ENCODE peak calls at places on chromosome 17, in nine cellular contexts. W is Panc1, V is aorta, Y is left lung, R is right cardiac atrium, P is lower lobe of right lung, A is IMR-90, M is heart left ventricle, N is mucosa of descending colon. L is an unnamed sample.

GRCh38 chr17:48385303-48385702 is 44.7 kb downstream of the SKAP1 start:
- ATAC-seq in W (no peak), V (no peak), Y (no peak), R (no peak), P (no peak), A (no peak), M (no peak), N (no peak), L (no peak)

GRCh38 chr17:72972263-72972951 is 120.1 kb downstream of the SLC39A11 start:
- ATAC-seq in W (no peak), V (no peak), Y (no peak), R (no peak), P (no peak), A (no peak), M (no peak), N (no peak), L (no peak)

GRCh38 chr17:82281502-82282238 is 8.2 kb upstream of the CSNK1D start:
- ATAC-seq in W (peak), V (no peak), Y (peak), R (peak), P (peak), A (no peak), M (no peak), N (peak), L (no peak)

GRCh38 chr17:43423777-43424455 is 25.1 kb downstream of the ARL4D start:
- ATAC-seq in W (no peak), V (no peak), Y (no peak), R (no peak), P (no peak), A (no peak), M (no peak), N (no peak), L (no peak)

GRCh38 chr17:492015-492399 is 139.4 kb upstream of the RPH3AL start:
- ATAC-seq in W (no peak), V (peak), Y (no peak), R (no peak), P (no peak), A (no peak), M (no peak), N (no peak), L (no peak)

GRCh38 chr17:21242780-21243515 is 10.3 kb downstream of the NATD1 start:
- ATAC-seq in W (no peak), V (no peak), Y (no peak), R (peak), P (no peak), A (no peak), M (peak), N (no peak), L (no peak)

GRCh38 chr17:11952610-11953009 is 44.7 kb downstream of the ZNF18 start:
- ATAC-seq in W (no peak), V (no peak), Y (no peak), R (no peak), P (no peak), A (no peak), M (no peak), N (no peak), L (no peak)

GRCh38 chr17:44878627-44879221 is 20.5 kb downstream of the EFTUD2 start:
- ATAC-seq in W (no peak), V (no peak), Y (peak), R (no peak), P (no peak), A (peak), M (no peak), N (no peak), L (no peak)

DNA sequence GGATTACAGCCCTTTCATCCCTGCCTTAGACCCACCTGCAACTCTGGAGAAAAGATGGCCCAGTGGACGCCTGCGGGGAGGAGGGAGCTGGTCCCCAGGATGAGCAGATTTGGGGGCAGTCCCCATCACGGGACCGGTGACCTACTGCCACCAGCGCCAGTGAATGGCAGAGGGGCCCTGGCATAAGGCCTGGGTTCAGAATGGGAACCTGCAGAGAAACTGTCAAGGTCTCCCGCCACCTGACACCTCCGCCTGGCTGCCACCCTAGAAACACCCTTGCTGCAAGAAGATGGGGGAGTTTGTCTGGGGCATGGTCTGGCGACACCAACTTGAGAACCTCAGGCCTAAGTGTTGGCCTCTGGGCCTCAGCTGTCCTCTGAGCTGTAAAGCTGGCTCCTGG is 335.7 kb downstream of the SEC14L1 start:
- ATAC-seq in W (no peak), V (no peak), Y (no peak), R (no peak), P (no peak), A (no peak), M (no peak), N (no peak), L (no peak)
- H3K4me3 ChIP-seq in W (no peak), V (no peak), Y (no peak), R (no peak), P (no peak), A (no peak), M (no peak), N (no peak), L (no peak)

DNA sequence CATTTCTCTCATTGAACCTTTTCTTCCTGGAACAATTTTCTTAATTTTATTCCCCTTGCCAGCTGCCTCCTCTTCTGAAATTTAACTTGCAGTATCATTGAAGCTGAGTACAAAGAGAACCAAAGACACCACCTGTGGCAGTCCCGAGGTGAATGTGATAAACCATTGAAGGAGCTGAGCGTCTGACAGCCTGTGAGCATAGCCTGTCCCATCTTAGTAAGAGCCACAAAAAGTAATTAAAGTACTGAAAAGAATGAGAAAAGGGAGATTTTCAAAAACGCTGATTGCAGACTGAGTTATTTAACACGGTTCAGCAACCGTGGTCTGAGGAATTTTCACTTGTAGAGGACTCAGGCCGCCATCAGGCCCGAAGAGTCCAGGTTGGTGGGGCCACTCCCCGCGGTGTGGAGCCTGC is 27.2 kb upstream of the ST6GALNAC1 start:
- ATAC-seq in W (no peak), V (no peak), Y (no peak), R (no peak), P (no peak), A (no peak), M (no peak), N (no peak), L (no peak)
- H3K4me3 ChIP-seq in W (peak), V (no peak), Y (no peak), R (no peak), P (no peak), A (no peak), M (peak), N (no peak), L (no peak)

DNA sequence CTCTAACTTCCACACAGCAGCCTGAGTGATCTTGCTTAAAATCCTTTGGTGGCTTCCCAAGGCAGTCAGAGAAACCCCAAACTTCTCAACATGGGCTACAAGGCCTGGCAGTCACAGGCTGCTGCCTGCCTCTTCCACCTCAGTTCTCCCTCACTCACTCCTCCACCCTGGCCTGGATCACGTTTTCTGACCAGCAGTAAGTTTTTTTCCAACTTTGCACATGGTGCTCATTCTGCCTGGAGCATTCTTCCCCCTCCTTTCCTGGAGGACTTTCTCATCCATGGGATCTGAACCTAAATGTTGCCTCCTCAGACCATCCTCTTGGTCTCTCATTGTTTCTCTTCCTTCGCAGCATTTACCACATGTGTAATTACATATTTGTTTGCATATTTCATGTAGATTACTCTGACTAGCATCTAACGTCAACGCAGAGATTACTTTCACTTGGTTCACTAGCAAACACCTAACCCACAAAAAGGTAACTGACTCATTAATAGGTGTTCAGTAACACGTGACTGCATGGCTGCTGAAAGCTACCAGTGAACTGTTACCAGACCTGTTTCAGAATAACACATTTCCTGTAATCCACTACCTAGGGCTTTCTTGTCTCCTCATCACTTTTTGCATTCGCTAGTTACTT is 17.1 kb downstream of the GNA13 start:
- ATAC-seq in W (no peak), V (no peak), Y (peak), R (no peak), P (peak), A (no peak), M (no peak), N (peak), L (no peak)
- H3K4me3 ChIP-seq in W (no peak), V (no peak), Y (no peak), R (no peak), P (no peak), A (no peak), M (no peak), N (no peak), L (no peak)

DNA sequence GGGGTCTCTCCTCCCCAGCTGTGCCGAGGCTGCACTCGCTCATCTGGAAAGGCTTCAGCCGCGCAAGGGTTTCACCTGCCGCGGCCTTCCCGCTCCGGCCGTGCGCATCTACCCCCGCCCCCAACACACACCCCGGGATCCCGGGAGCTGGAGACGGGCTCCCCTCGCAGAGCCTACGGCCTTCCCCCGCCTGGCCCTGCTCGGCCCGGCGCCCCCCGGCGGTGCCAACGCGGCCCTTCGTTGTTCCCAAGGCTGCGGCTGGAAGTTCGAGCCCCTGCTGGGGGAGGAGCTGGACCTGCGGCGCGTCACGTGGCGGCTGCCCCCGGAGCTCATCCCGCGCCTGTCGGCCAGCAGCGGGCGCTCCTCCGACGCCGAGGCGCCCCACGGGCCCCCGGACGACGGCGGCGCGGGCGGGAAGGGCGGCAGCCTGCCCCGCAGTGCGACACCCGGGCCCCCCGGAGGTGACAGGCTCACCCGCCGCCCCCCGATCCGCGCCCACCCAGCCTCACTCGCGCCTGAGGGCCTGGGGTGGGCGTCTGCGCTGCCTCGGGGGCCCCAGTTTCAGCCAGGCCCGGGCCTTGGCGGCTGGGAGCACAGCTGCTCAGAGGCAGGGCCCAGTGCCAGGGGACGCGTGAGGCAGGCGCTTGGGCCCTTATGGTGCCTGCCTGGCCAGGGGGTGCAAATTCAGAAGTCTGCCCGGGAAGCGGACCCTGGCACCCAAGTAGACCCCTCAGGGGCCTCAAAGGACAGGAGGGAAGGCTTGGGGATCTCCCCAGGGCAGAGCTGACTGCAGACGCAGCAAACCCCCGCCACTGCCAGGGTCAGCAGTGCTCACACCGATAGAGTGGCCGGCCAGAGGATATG is 11.2 kb downstream of the GALK1 start:
- ATAC-seq in W (no peak), V (peak), Y (peak), R (peak), P (peak), A (peak), M (peak), N (peak), L (peak)
- H3K4me3 ChIP-seq in W (no peak), V (no peak), Y (peak), R (peak), P (peak), A (peak), M (peak), N (no peak), L (peak)

GRCh38 chr17:57576744-57577143 is 168.4 kb downstream of the CCDC182 start:
- ATAC-seq in W (no peak), V (no peak), Y (no peak), R (no peak), P (no peak), A (no peak), M (no peak), N (no peak), L (no peak)

GRCh38 chr17:57580055-57580739 is 164.9 kb downstream of the CCDC182 start:
- ATAC-seq in W (no peak), V (no peak), Y (no peak), R (peak), P (no peak), A (no peak), M (no peak), N (no peak), L (no peak)

GRCh38 chr17:57579245-57579644 is 165.9 kb downstream of the CCDC182 start:
- ATAC-seq in W (no peak), V (no peak), Y (no peak), R (no peak), P (no peak), A (no peak), M (no peak), N (no peak), L (no peak)

GRCh38 chr17:57578608-57578990 is 166.5 kb downstream of the CCDC182 start:
- ATAC-seq in W (no peak), V (no peak), Y (no peak), R (peak), P (no peak), A (peak), M (peak), N (no peak), L (no peak)

GRCh38 chr17:57577751-57578607 is 167.1 kb downstream of the CCDC182 start:
- ATAC-seq in W (no peak), V (peak), Y (peak), R (peak), P (peak), A (peak), M (peak), N (no peak), L (peak)
- H3K4me3 ChIP-seq in W (no peak), V (no peak), Y (no peak), R (peak), P (peak), A (peak), M (peak), N (no peak), L (peak)

L was measured in gastroesophageal sphincter.